ENCODE peak calls at places on chromosome 7, in four cellular contexts. One of them, this sample, is unnamed.

GRCh38 chr7:108529341-108529740 is 3.4 kb upstream of the PNPLA8 start:
- DNase-seq in stomach: peak; percentile 48
- DNase-seq in mesenchymal stem cell: no peak
- DNase-seq in mesenteric fat pad: no peak
- DNase-seq in this sample: no peak

GRCh38 chr7:85773116-85773783 is 586.4 kb upstream of the SEMA3D start:
- DNase-seq in stomach: no peak
- DNase-seq in mesenchymal stem cell: peak; percentile 41
- DNase-seq in mesenteric fat pad: no peak
- DNase-seq in this sample: no peak

GRCh38 chr7:55065079-55065478 is 46.3 kb downstream of the EGFR start:
- DNase-seq in stomach: no peak
- DNase-seq in mesenchymal stem cell: peak; percentile 99
- DNase-seq in mesenteric fat pad: no peak
- DNase-seq in this sample: peak; percentile 59

GRCh38 chr7:143884978-143885559 is 16.9 kb downstream of the TCAF1 start:
- DNase-seq in stomach: no peak
- DNase-seq in mesenchymal stem cell: peak; percentile 79
- DNase-seq in mesenteric fat pad: no peak
- DNase-seq in this sample: peak; percentile 84

GRCh38 chr7:106243893-106244292 is 40.9 kb downstream of the NAMPT start:
- DNase-seq in stomach: no peak
- DNase-seq in mesenchymal stem cell: peak; percentile 25
- DNase-seq in mesenteric fat pad: no peak
- DNase-seq in this sample: no peak

GRCh38 chr7:35891004-35891830 is 90.4 kb downstream of the SEPTIN7 start:
- DNase-seq in stomach: no peak
- DNase-seq in mesenchymal stem cell: no peak
- DNase-seq in mesenteric fat pad: no peak
- DNase-seq in this sample: no peak

GRCh38 chr7:80134536-80135305 is at the start of gene GNAI1:
- DNase-seq in stomach: peak; percentile 68
- DNase-seq in mesenchymal stem cell: peak; percentile 87
- DNase-seq in mesenteric fat pad: peak; percentile 90
- DNase-seq in this sample: peak; percentile 88

GRCh38 chr7:70696139-70696782 is 435.7 kb upstream of the GALNT17 start:
- DNase-seq in stomach: no peak
- DNase-seq in mesenchymal stem cell: peak; percentile 22
- DNase-seq in mesenteric fat pad: no peak
- DNase-seq in this sample: no peak

GRCh38 chr7:153523320-153524015 is 528.7 kb upstream of the DPP6 start:
- DNase-seq in stomach: no peak
- DNase-seq in mesenchymal stem cell: no peak
- DNase-seq in mesenteric fat pad: no peak
- DNase-seq in this sample: peak; percentile 57

GRCh38 chr7:88462799-88463198 is 156.1 kb upstream of the STEAP4 start:
- DNase-seq in stomach: no peak
- DNase-seq in mesenchymal stem cell: no peak
- DNase-seq in mesenteric fat pad: no peak
- DNase-seq in this sample: no peak

GRCh38 chr7:26490631-26491624 is 199.3 kb downstream of the SNX10 start:
- DNase-seq in stomach: no peak
- DNase-seq in mesenchymal stem cell: no peak
- DNase-seq in mesenteric fat pad: no peak
- DNase-seq in this sample: no peak

GRCh38 chr7:27148776-27149641 is 1.4 kb upstream of the HOXA6 start:
- DNase-seq in stomach: no peak
- DNase-seq in mesenchymal stem cell: peak; percentile 17
- DNase-seq in mesenteric fat pad: no peak
- DNase-seq in this sample: no peak

GRCh38 chr7:80037689-80038088 is 96.9 kb upstream of the GNAI1 start:
- DNase-seq in stomach: no peak
- DNase-seq in mesenchymal stem cell: no peak
- DNase-seq in mesenteric fat pad: no peak
- DNase-seq in this sample: no peak